ENCODE peak calls at places on chromosomes 16 and 17, in nine cellular contexts. E, L, Z, P, A, H, W, Q and T are unnamed samples.

GRCh38 chr17:82384730-82385429 is 13.3 kb downstream of the UTS2R start:
- DNase-seq in E (no peak), L (no peak), Z (no peak), P (peak; percentile 42), A (no peak), H (no peak), W (no peak), Q (no peak), T (no peak)

GRCh38 chr16:83967838-83968482 is at the start of gene NECAB2:
- DNase-seq in E (no peak), L (no peak), Z (peak; percentile 26), P (no peak), A (peak; percentile 68), H (no peak), W (no peak), Q (no peak), T (no peak)

GRCh38 chr17:44610871-44611270 is 45.4 kb upstream of the MEIOC start:
- DNase-seq in E (no peak), L (no peak), Z (no peak), P (no peak), A (no peak), H (no peak), W (no peak), Q (no peak), T (no peak)

GRCh38 chr17:76697702-76698465 is 12.9 kb downstream of the MXRA7 start:
- DNase-seq in E (no peak), L (no peak), Z (no peak), P (peak; percentile 54), A (peak; percentile 37), H (no peak), W (no peak), Q (no peak), T (peak; percentile 55)

GRCh38 chr17:700504-701094 is 14.0 kb downstream of the VPS53 start:
- DNase-seq in E (no peak), L (no peak), Z (no peak), P (peak; percentile 38), A (peak; percentile 26), H (no peak), W (no peak), Q (no peak), T (peak; percentile 5)

GRCh38 chr17:75822119-75822799 is 21.9 kb downstream of the UNC13D start:
- DNase-seq in E (no peak), L (no peak), Z (no peak), P (no peak), A (no peak), H (no peak), W (peak; percentile 47), Q (no peak), T (no peak)

GRCh38 chr17:75151893-75152292 is 2.4 kb downstream of the JPT1 start:
- DNase-seq in E (no peak), L (no peak), Z (no peak), P (no peak), A (no peak), H (no peak), W (no peak), Q (no peak), T (no peak)

GRCh38 chr17:77120866-77121265 is 19.9 kb upstream of the SEC14L1 start:
- DNase-seq in E (no peak), L (no peak), Z (no peak), P (no peak), A (peak; percentile 30), H (no peak), W (no peak), Q (no peak), T (no peak)

GRCh38 chr16:49652441-49653175 is 203.3 kb downstream of the ZNF423 start:
- DNase-seq in E (no peak), L (no peak), Z (no peak), P (peak; percentile 4), A (no peak), H (no peak), W (no peak), Q (no peak), T (peak; percentile 88)

GRCh38 chr16:85173981-85174751 is 61.9 kb upstream of the CIBAR2 start:
- DNase-seq in E (no peak), L (peak; percentile 52), Z (peak; percentile 14), P (peak; percentile 39), A (no peak), H (no peak), W (no peak), Q (no peak), T (no peak)

GRCh38 chr17:72362466-72363335 is 241.9 kb downstream of the SOX9 start:
- DNase-seq in E (no peak), L (no peak), Z (peak; percentile 10), P (peak; percentile 83), A (peak; percentile 67), H (no peak), W (no peak), Q (no peak), T (peak; percentile 89)

GRCh38 chr16:59690216-59690615 is 956.1 kb upstream of the GOT2 start:
- DNase-seq in E (no peak), L (no peak), Z (no peak), P (no peak), A (no peak), H (no peak), W (no peak), Q (no peak), T (no peak)

GRCh38 chr16:81649561-81649960 is 129.5 kb upstream of the PLCG2 start:
- DNase-seq in E (no peak), L (no peak), Z (no peak), P (no peak), A (no peak), H (no peak), W (no peak), Q (no peak), T (no peak)

GRCh38 chr16:9644258-9644657 is 538.0 kb downstream of the GRIN2A start:
- DNase-seq in E (no peak), L (no peak), Z (no peak), P (no peak), A (no peak), H (no peak), W (no peak), Q (no peak), T (no peak)

GRCh38 chr16:29148867-29149272 is 164.0 kb downstream of the LAT start:
- DNase-seq in E (peak; percentile 22), L (no peak), Z (no peak), P (no peak), A (no peak), H (no peak), W (peak; percentile 67), Q (no peak), T (no peak)

GRCh38 chr16:11232852-11233726 is 22.9 kb downstream of the SOCS1 start:
- DNase-seq in E (peak; percentile 88), L (no peak), Z (no peak), P (no peak), A (no peak), H (peak; percentile 46), W (peak; percentile 94), Q (no peak), T (no peak)

GRCh38 chr17:17580662-17581470 is 10.6 kb downstream of the PEMT start:
- DNase-seq in E (no peak), L (no peak), Z (no peak), P (peak; percentile 44), A (no peak), H (no peak), W (no peak), Q (no peak), T (no peak)

GRCh38 chr16:77660311-77660710 is 62.0 kb upstream of the NUDT7 start:
- DNase-seq in E (no peak), L (peak; percentile 53), Z (no peak), P (peak; percentile 36), A (peak; percentile 32), H (no peak), W (no peak), Q (no peak), T (peak; percentile 33)

GRCh38 chr17:39027440-39028035 is 60.3 kb upstream of the FBXO47 start:
- DNase-seq in E (no peak), L (no peak), Z (no peak), P (no peak), A (no peak), H (no peak), W (no peak), Q (no peak), T (no peak)

GRCh38 chr16:77789646-77790370 is 1.4 kb downstream of the VAT1L start:
- DNase-seq in E (no peak), L (no peak), Z (no peak), P (no peak), A (peak; percentile 5), H (no peak), W (no peak), Q (no peak), T (no peak)

GRCh38 chr17:63041722-63042121 is 75.7 kb downstream of the TANC2 start:
- DNase-seq in E (no peak), L (no peak), Z (no peak), P (no peak), A (no peak), H (no peak), W (no peak), Q (no peak), T (no peak)

GRCh38 chr17:80119839-80120238 is 18.5 kb downstream of the GAA start:
- DNase-seq in E (no peak), L (no peak), Z (no peak), P (no peak), A (no peak), H (no peak), W (no peak), Q (no peak), T (no peak)

GRCh38 chr16:52035406-52035805 is 511.5 kb downstream of the TOX3 start:
- DNase-seq in E (no peak), L (no peak), Z (no peak), P (peak; percentile 53), A (no peak), H (no peak), W (no peak), Q (no peak), T (peak; percentile 43)